ENCODE peak calls at places on chromosome 5, in four cellular contexts. X is fibroblast of the aortic adventitia, H is NCI-H146, K is AG09309. N is an unnamed sample.

GRCh38 chr5:136769093-136769492 is 403.7 kb upstream of the TRPC7 start:
- DNase-seq in X (no peak), H (no peak), K (no peak), N (no peak)

GRCh38 chr5:140398379-140398811 is 3.2 kb upstream of the ANKHD1 start:
- DNase-seq in X (no peak), H (no peak), K (no peak), N (peak; percentile 45)

GRCh38 chr5:100901851-100902341 is 1.2 kb downstream of the ST8SIA4 start:
- DNase-seq in X (no peak), H (no peak), K (no peak), N (no peak)

GRCh38 chr5:11560915-11561697 is 343.1 kb downstream of the CTNND2 start:
- DNase-seq in X (no peak), H (no peak), K (no peak), N (no peak)

GRCh38 chr5:170333161-170333909 is 35.8 kb upstream of the LCP2 start:
- DNase-seq in X (no peak), H (peak; percentile 52), K (no peak), N (no peak)

GRCh38 chr5:81759632-81760005 is 8.7 kb upstream of the SSBP2 start:
- DNase-seq in X (no peak), H (no peak), K (no peak), N (no peak)

GRCh38 chr5:91379602-91380490 is 3.3 kb downstream of the ARRDC3 start:
- DNase-seq in X (peak; percentile 87), H (peak; percentile 92), K (peak; percentile 49), N (peak; percentile 95)

GRCh38 chr5:111383288-111383970 is 128.9 kb downstream of the STARD4 start:
- DNase-seq in X (no peak), H (no peak), K (no peak), N (no peak)

GRCh38 chr5:177349362-177349647 is 2.2 kb downstream of the LMAN2 start:
- DNase-seq in X (no peak), H (no peak), K (no peak), N (no peak)

GRCh38 chr5:68374770-68375518 is 159.4 kb downstream of the PIK3R1 start:
- DNase-seq in X (peak; percentile 54), H (no peak), K (peak; percentile 79), N (peak; percentile 62)

GRCh38 chr5:32276173-32276853 is 36.4 kb downstream of the MTMR12 start:
- DNase-seq in X (peak; percentile 70), H (no peak), K (no peak), N (no peak)

GRCh38 chr5:151696470-151697061 is 9.9 kb upstream of the SPARC start:
- DNase-seq in X (peak; percentile 100), H (no peak), K (peak; percentile 99), N (peak; percentile 98)

GRCh38 chr5:133440467-133441115 is 171.8 kb downstream of the FSTL4 start:
- DNase-seq in X (no peak), H (no peak), K (no peak), N (no peak)

GRCh38 chr5:72451771-72452505 is 55.3 kb downstream of the ZNF366 start:
- DNase-seq in X (peak; percentile 100), H (no peak), K (peak; percentile 92), N (peak; percentile 100)

GRCh38 chr5:74067748-74068541 is 441.9 kb downstream of the ARHGEF28 start:
- DNase-seq in X (peak; percentile 13), H (no peak), K (no peak), N (no peak)

GRCh38 chr5:437281-437771 is 5.7 kb upstream of the EXOC3 start:
- DNase-seq in X (peak; percentile 18), H (no peak), K (no peak), N (no peak)

GRCh38 chr5:166625210-166625865 is 1666.1 kb upstream of the WWC1 start:
- DNase-seq in X (peak; percentile 0), H (no peak), K (no peak), N (no peak)

GRCh38 chr5:83744851-83745250 is 24.2 kb upstream of the HAPLN1 start:
- DNase-seq in X (peak; percentile 9), H (no peak), K (no peak), N (no peak)

GRCh38 chr5:145887976-145888574 is 15.3 kb upstream of the GRXCR2 start:
- DNase-seq in X (peak; percentile 75), H (no peak), K (no peak), N (peak; percentile 58)

GRCh38 chr5:3187846-3188425 is 407.7 kb upstream of the IRX1 start:
- DNase-seq in X (no peak), H (no peak), K (no peak), N (no peak)

GRCh38 chr5:37900692-37901091 is 60.9 kb upstream of the GDNF start:
- DNase-seq in X (peak; percentile 68), H (no peak), K (peak; percentile 44), N (peak; percentile 45)